ENCODE peak calls at places on chromosomes 11 and 22, in five cellular contexts. Q, L, S, G and N are unnamed samples.
A peak's percentile ranks its signal among the peaks of the same experiment; 100 is the strongest.

GRCh38 chr22:17779286-17780115 is 5.2 kb upstream of the BID start:
- DNase-seq in Q (no peak), L (no peak), S (peak; percentile 46), G (no peak), N (no peak)

GRCh38 chr11:69930081-69931059 is 111.2 kb upstream of the FGF3 start:
- DNase-seq in Q (no peak), L (no peak), S (no peak), G (no peak), N (no peak)

GRCh38 chr11:74011360-74012071 is 2.6 kb upstream of the UCP3 start:
- DNase-seq in Q (no peak), L (no peak), S (peak; percentile 97), G (no peak), N (no peak)

GRCh38 chr11:79055866-79056632 is 384.8 kb downstream of the TENM4 start:
- DNase-seq in Q (no peak), L (no peak), S (no peak), G (no peak), N (peak; percentile 64)

GRCh38 chr11:59560702-59561469 is 49.5 kb downstream of the OR4D9 start:
- DNase-seq in Q (peak; percentile 83), L (peak; percentile 77), S (peak; percentile 94), G (peak; percentile 76), N (peak; percentile 84)

GRCh38 chr11:106986673-106987072 is 31.6 kb downstream of the GUCY1A2 start:
- DNase-seq in Q (no peak), L (no peak), S (no peak), G (no peak), N (no peak)

GRCh38 chr22:44450503-44450902 is 47.5 kb downstream of the RTL6 start:
- DNase-seq in Q (no peak), L (no peak), S (no peak), G (no peak), N (no peak)

GRCh38 chr22:46561435-46561905 is 24.1 kb upstream of the CELSR1 start:
- DNase-seq in Q (peak; percentile 87), L (peak; percentile 76), S (peak; percentile 34), G (no peak), N (no peak)

GRCh38 chr22:50446708-50447575 is 27.9 kb downstream of the SBF1 start:
- DNase-seq in Q (no peak), L (no peak), S (no peak), G (no peak), N (no peak)

GRCh38 chr22:50445071-50445879 is 29.6 kb downstream of the SBF1 start:
- DNase-seq in Q (no peak), L (no peak), S (no peak), G (no peak), N (no peak)

GRCh38 chr22:50447576-50448551 is 27.0 kb downstream of the SBF1 start:
- DNase-seq in Q (no peak), L (no peak), S (no peak), G (no peak), N (no peak)

GRCh38 chr22:50444663-50445062 is 30.2 kb downstream of the SBF1 start:
- DNase-seq in Q (peak; percentile 6), L (no peak), S (no peak), G (no peak), N (peak; percentile 86)

DNA sequence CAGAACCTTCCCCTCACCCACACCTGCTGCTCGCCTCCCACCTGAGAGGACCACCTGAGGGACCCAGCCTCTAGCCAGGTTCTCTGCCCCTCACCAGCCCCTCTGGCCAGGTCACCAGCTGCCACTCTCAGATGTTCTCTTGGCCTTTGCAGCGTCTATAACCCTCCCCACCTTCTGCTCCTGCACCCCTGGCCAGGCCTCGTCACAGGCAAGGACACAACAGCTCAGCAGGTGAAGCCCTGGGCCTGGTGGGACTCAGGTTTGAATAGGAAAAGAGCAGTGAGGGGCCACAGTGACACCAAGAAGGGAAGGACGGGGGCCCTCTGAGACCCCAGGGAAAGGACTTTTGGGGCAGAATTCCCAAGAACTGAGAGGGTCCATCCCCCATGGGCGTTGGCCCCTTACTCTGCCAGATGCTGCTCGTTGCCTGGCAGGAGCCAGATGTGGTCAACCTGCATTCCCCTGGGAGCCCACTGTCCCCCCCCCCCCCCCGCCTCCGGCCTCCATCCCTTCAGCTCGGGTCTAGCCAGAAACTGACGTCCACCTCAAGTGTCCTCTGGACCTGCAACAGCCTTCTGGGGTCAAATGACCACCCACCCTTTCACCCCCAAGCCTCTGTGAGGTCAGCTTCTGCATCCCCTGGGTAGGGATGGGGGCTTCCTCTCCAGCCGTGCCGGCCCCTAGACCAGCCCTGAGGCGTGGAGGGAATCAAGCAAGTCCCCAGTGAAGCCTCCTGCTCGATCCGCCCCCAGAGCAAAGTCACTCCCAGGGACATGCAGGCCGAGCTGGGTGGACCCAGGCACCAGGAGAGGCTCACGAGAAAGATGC is 28.7 kb downstream of the SBF1 start:
- DNase-seq in Q (no peak), L (no peak), S (no peak), G (no peak), N (no peak)
- TF ChIP-seq JUND in Q (no peak), L (no peak), S (no peak), G (no peak), N (no peak)

GRCh38 chr22:35072939-35073338 is 7.0 kb downstream of the ISX start:
- DNase-seq in Q (no peak), L (no peak), S (peak; percentile 7), G (no peak), N (no peak)
- TF ChIP-seq JUND in Q (no peak), L (no peak), S (peak; percentile 56), G (no peak), N (no peak)

GRCh38 chr11:27174026-27174425 is 133.4 kb downstream of the BBOX1 start:
- DNase-seq in Q (no peak), L (peak; percentile 8), S (no peak), G (no peak), N (peak; percentile 95)
- TF ChIP-seq JUND in Q (no peak), L (no peak), S (no peak), G (no peak), N (peak; percentile 67)

GRCh38 chr11:110345756-110346155 is 49.3 kb upstream of the RDX start:
- DNase-seq in Q (no peak), L (peak; percentile 30), S (no peak), G (no peak), N (no peak)
- TF ChIP-seq JUND in Q (no peak), L (no peak), S (no peak), G (no peak), N (no peak)